ENCODE peak calls at places on chromosomes 4 and X, in nine cellular contexts. Z is GM23338; R is T-helper 2 cell; U is neural progenitor cell; K is activated CD8-positive, alpha-beta memory T cell treated with anti-CD3 and anti-CD28 coated beads for 48 hours; L is H54; Y is T-cell; O is hypothalamus; E is NT2/D1. S is an unnamed sample.
A peak's percentile ranks its signal among the peaks of the same experiment; 100 is the strongest.

GRCh38 chr4:22532896-22533295 is 17.0 kb upstream of the ADGRA3 start:
- DNase-seq in Z (no peak), R (no peak), U (no peak), K (no peak), L (no peak), Y (no peak), O (no peak), E (no peak), S (no peak)

GRCh38 chrX:153970398-153971123 is 1.1 kb downstream of the HCFC1 start:
- DNase-seq in Z (peak; percentile 63), R (no peak), U (peak; percentile 73), K (no peak), L (no peak), Y (no peak), O (peak; percentile 55), E (peak; percentile 32), S (no peak)

GRCh38 chr4:76523593-76523992 is 88.6 kb downstream of the SHROOM3 start:
- DNase-seq in Z (no peak), R (no peak), U (no peak), K (no peak), L (no peak), Y (no peak), O (no peak), E (no peak), S (no peak)

GRCh38 chr4:138216272-138216867 is 25.8 kb downstream of the SLC7A11 start:
- DNase-seq in Z (peak; percentile 48), R (no peak), U (peak; percentile 61), K (no peak), L (no peak), Y (no peak), O (no peak), E (no peak), S (no peak)

GRCh38 chr4:186190456-186191265 is 706 bp upstream of the CYP4V2 start:
- DNase-seq in Z (peak; percentile 50), R (peak; percentile 23), U (peak; percentile 57), K (peak; percentile 14), L (peak; percentile 31), Y (peak; percentile 37), O (peak; percentile 69), E (no peak), S (peak; percentile 47)

GRCh38 chr4:75907956-75908355 is 5.7 kb upstream of the PPEF2 start:
- DNase-seq in Z (no peak), R (no peak), U (no peak), K (no peak), L (no peak), Y (no peak), O (no peak), E (no peak), S (no peak)

GRCh38 chr4:113540859-113541258 is 220.7 kb downstream of the CAMK2D start:
- DNase-seq in Z (no peak), R (no peak), U (no peak), K (no peak), L (no peak), Y (no peak), O (no peak), E (no peak), S (no peak)

GRCh38 chrX:57156397-57157049 is 19.3 kb upstream of the SPIN2A start:
- DNase-seq in Z (peak; percentile 71), R (no peak), U (peak; percentile 65), K (no peak), L (no peak), Y (no peak), O (peak; percentile 2), E (peak; percentile 44), S (no peak)

S was measured in right lobe of liver.